ENCODE peak calls at places on chromosomes 5 and 9, in six cellular contexts. K, O, P, M, B and H are unnamed samples.

GRCh38 chr5:96254980-96255681 is 177.9 kb downstream of the PCSK1 start:
- DNase-seq in K (no peak), O (peak), P (no peak), M (no peak), B (no peak), H (no peak)

GRCh38 chr9:109181284-109181683 is 14.2 kb upstream of the FRRS1L start:
- DNase-seq in K (peak), O (no peak), P (no peak), M (no peak), B (no peak), H (peak)

GRCh38 chr5:172283862-172284274 is 304 bp upstream of the UBTD2 start:
- DNase-seq in K (peak), O (peak), P (peak), M (peak), B (no peak), H (peak)

GRCh38 chr5:135705230-135705631 is 126.4 kb upstream of the CXCL14 start:
- DNase-seq in K (no peak), O (no peak), P (no peak), M (peak), B (no peak), H (no peak)

GRCh38 chr9:26669641-26670040 is 223.0 kb downstream of the CAAP1 start:
- DNase-seq in K (no peak), O (no peak), P (no peak), M (no peak), B (no peak), H (no peak)

GRCh38 chr9:114450833-114451706 is 54.2 kb downstream of the WHRN start:
- DNase-seq in K (peak), O (no peak), P (no peak), M (peak), B (no peak), H (no peak)

GRCh38 chr9:114321759-114322158 is 1.1 kb upstream of the ORM1 start:
- DNase-seq in K (no peak), O (no peak), P (no peak), M (no peak), B (no peak), H (no peak)

GRCh38 chr9:33151007-33151557 is 16.1 kb downstream of the B4GALT1 start:
- DNase-seq in K (no peak), O (peak), P (peak), M (peak), B (no peak), H (no peak)

GRCh38 chr5:93746406-93747056 is 5.1 kb upstream of the POU5F2 start:
- DNase-seq in K (no peak), O (peak), P (no peak), M (no peak), B (no peak), H (no peak)

GRCh38 chr5:93735378-93735777 is 6.0 kb downstream of the POU5F2 start:
- DNase-seq in K (no peak), O (peak), P (no peak), M (no peak), B (no peak), H (no peak)

GRCh38 chr5:93736284-93736683 is 5.1 kb downstream of the POU5F2 start:
- DNase-seq in K (no peak), O (no peak), P (no peak), M (no peak), B (no peak), H (no peak)

GRCh38 chr5:93741136-93741811 is at the start of gene POU5F2:
- DNase-seq in K (no peak), O (no peak), P (no peak), M (no peak), B (no peak), H (no peak)
- TF ChIP-seq CTCF in K (no peak), O (no peak), P (no peak), M (no peak), B (no peak), H (no peak)

GRCh38 chr5:1007681-1008450 is 736 bp upstream of the NKD2 start:
- DNase-seq in K (no peak), O (no peak), P (peak), M (peak), B (no peak), H (no peak)

GRCh38 chr5:1009359-1010180 is 968 bp downstream of the NKD2 start:
- DNase-seq in K (no peak), O (no peak), P (no peak), M (peak), B (no peak), H (no peak)

GRCh38 chr5:1007221-1007680 is 1.4 kb upstream of the NKD2 start:
- DNase-seq in K (no peak), O (no peak), P (no peak), M (peak), B (no peak), H (no peak)

GRCh38 chr5:1010181-1010510 is 1.5 kb downstream of the NKD2 start:
- DNase-seq in K (no peak), O (no peak), P (no peak), M (peak), B (no peak), H (no peak)

GRCh38 chr5:1008451-1009358 is at the start of gene NKD2:
- DNase-seq in K (peak), O (peak), P (peak), M (peak), B (no peak), H (peak)
- TF ChIP-seq CTCF in K (peak), O (peak), P (peak), M (peak), B (peak), H (peak)

DNA sequence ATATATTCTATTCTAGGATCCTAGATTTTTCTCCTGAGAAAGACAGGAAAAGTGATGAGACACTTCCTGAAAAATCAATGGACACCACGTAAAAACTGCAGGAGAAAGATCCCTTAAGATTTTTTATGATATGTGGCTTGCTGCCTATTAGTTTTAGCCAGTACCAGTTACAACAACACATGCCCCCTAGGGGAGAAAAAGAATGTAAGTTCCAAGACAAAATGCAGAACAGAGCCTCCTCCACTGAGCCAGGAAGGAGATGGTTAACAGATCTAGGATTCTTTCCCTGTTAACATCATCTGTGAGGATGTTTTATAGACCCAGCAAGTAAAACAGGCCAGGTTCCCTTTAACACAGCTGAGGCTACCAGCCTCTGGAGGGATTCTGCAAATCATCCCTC is 574.7 kb downstream of the TLE4 start:
- DNase-seq in K (no peak), O (no peak), P (no peak), M (no peak), B (no peak), H (no peak)
- TF ChIP-seq CTCF in K (peak), O (no peak), P (no peak), M (no peak), B (peak), H (no peak)

GRCh38 chr5:179274321-179275315 is 70.6 kb downstream of the ADAMTS2 start:
- DNase-seq in K (no peak), O (no peak), P (peak), M (no peak), B (no peak), H (no peak)
- TF ChIP-seq CTCF in K (no peak), O (peak), P (no peak), M (no peak), B (no peak), H (no peak)

DNA sequence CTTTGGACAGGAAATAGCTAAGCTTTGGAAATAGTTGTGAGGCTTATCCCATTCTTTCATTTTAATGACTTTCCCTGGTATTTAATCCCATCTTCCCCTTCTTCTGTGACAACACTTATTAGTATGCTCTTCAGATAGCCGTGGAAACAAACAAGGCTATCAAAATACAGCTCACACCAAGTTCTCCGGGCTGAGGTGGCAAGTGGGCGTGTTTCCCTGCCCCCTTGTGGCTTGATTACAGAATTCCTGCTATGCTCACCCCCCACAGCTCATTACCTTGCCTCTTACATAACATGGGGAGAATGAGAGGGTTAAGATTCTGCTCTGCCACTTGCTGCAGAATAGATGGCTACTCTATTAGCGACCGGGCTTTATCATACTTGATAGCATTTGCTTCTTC is 437.1 kb upstream of the TLE4 start:
- DNase-seq in K (no peak), O (peak), P (no peak), M (no peak), B (no peak), H (no peak)
- TF ChIP-seq CTCF in K (no peak), O (peak), P (no peak), M (no peak), B (no peak), H (no peak)

GRCh38 chr5:10746711-10747110 is 14.3 kb downstream of the DAP start:
- DNase-seq in K (no peak), O (no peak), P (no peak), M (no peak), B (no peak), H (no peak)
- TF ChIP-seq CTCF in K (no peak), O (no peak), P (no peak), M (no peak), B (no peak), H (no peak)

GRCh38 chr9:133716564-133717112 is 21.5 kb downstream of the SARDH start:
- DNase-seq in K (no peak), O (peak), P (no peak), M (no peak), B (no peak), H (no peak)

GRCh38 chr9:133713960-133714495 is 24.1 kb downstream of the SARDH start:
- DNase-seq in K (no peak), O (no peak), P (peak), M (no peak), B (no peak), H (no peak)

GRCh38 chr9:133715866-133716563 is 22.1 kb downstream of the SARDH start:
- DNase-seq in K (no peak), O (peak), P (peak), M (no peak), B (no peak), H (peak)

GRCh38 chr9:133714606-133715294 is 23.4 kb downstream of the SARDH start:
- DNase-seq in K (no peak), O (peak), P (peak), M (peak), B (no peak), H (no peak)

DNA sequence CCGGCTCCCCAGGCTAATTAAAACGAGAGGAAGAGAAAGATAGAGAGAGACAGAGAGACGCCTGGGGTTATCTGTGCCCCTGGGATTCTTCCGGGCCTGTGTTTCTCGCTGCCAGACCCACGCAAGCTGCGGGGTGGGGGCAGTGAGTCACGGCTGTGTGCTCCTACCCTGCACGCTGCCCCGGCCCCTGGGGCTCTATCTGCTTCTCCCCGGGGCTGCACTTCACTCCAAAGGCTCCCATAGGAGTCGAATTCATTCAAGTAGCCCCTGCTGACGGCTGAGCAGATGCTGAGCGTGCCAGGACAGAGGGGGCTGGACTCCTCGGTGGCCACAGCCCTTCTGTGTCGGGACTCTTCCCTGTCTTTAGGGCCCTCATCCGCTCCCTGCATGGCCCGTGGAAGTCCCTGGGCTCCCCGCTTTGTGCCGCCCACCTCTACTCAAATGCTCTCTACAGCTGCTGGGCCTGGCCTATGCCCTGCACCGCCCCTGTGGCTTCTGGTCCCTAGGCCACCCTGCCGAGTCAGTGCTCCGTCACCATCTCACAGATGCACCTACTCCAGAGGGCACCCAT is 22.8 kb downstream of the SARDH start:
- DNase-seq in K (no peak), O (peak), P (no peak), M (peak), B (no peak), H (no peak)
- TF ChIP-seq CTCF in K (no peak), O (no peak), P (no peak), M (no peak), B (no peak), H (no peak)